ENCODE peak calls at places on chromosome 11, in eight cellular contexts. H, B, A, N, W, Q, D and F are unnamed samples.

GRCh38 chr11:23399995-23400394 is 539.7 kb upstream of the CCDC179 start:
- DNase-seq in H (no peak), B (no peak), A (no peak), N (no peak), W (no peak), Q (no peak), D (peak; percentile 60), F (no peak)

GRCh38 chr11:104352036-104352435 is 188.1 kb upstream of the PDGFD start:
- DNase-seq in H (no peak), B (no peak), A (no peak), N (no peak), W (no peak), Q (no peak), D (no peak), F (no peak)

GRCh38 chr11:68457898-68458249 is 2.7 kb upstream of the PPP6R3 start:
- DNase-seq in H (peak; percentile 25), B (peak; percentile 57), A (no peak), N (no peak), W (no peak), Q (no peak), D (peak; percentile 67), F (peak; percentile 44)

GRCh38 chr11:64305075-64305690 is at the start of gene ESRRA:
- DNase-seq in H (peak; percentile 97), B (peak; percentile 100), A (peak; percentile 100), N (peak; percentile 100), W (peak; percentile 100), Q (peak; percentile 99), D (peak; percentile 100), F (peak; percentile 99)

GRCh38 chr11:14645247-14645912 is 1.8 kb downstream of the PDE3B start:
- DNase-seq in H (peak; percentile 28), B (no peak), A (no peak), N (no peak), W (no peak), Q (no peak), D (no peak), F (peak; percentile 47)

GRCh38 chr11:58061813-58062212 is 31.1 kb downstream of the OR6Q1 start:
- DNase-seq in H (no peak), B (no peak), A (no peak), N (no peak), W (no peak), Q (no peak), D (no peak), F (no peak)

GRCh38 chr11:64865286-64866172 is 12.9 kb downstream of the EHD1 start:
- DNase-seq in H (no peak), B (no peak), A (peak; percentile 38), N (no peak), W (no peak), Q (no peak), D (no peak), F (no peak)

GRCh38 chr11:47426062-47426956 is at the start of gene PSMC3:
- DNase-seq in H (peak; percentile 93), B (peak; percentile 99), A (peak; percentile 100), N (peak; percentile 99), W (peak; percentile 100), Q (peak; percentile 98), D (peak; percentile 99), F (peak; percentile 99)

GRCh38 chr11:116851631-116852030 is 14.2 kb upstream of the APOA1 start:
- DNase-seq in H (no peak), B (no peak), A (no peak), N (no peak), W (no peak), Q (no peak), D (no peak), F (no peak)

GRCh38 chr11:77752518-77752917 is 68.0 kb downstream of the RSF1 start:
- DNase-seq in H (no peak), B (no peak), A (no peak), N (no peak), W (peak; percentile 50), Q (no peak), D (no peak), F (no peak)

GRCh38 chr11:134657631-134658030 is 245.6 kb upstream of the B3GAT1 start:
- DNase-seq in H (no peak), B (no peak), A (no peak), N (no peak), W (no peak), Q (peak; percentile 35), D (peak; percentile 29), F (no peak)

GRCh38 chr11:105458071-105458470 is 151.8 kb upstream of the GRIA4 start:
- DNase-seq in H (no peak), B (no peak), A (no peak), N (no peak), W (no peak), Q (no peak), D (no peak), F (no peak)

GRCh38 chr11:36009469-36009868 is 65.6 kb downstream of the LDLRAD3 start:
- DNase-seq in H (no peak), B (no peak), A (no peak), N (peak; percentile 21), W (no peak), Q (no peak), D (no peak), F (no peak)

GRCh38 chr11:102776454-102776853 is 4.0 kb downstream of the MMP10 start:
- DNase-seq in H (no peak), B (no peak), A (no peak), N (no peak), W (no peak), Q (no peak), D (no peak), F (no peak)

GRCh38 chr11:117484159-117484558 is 156.5 kb downstream of the CEP164 start:
- DNase-seq in H (no peak), B (no peak), A (no peak), N (no peak), W (no peak), Q (no peak), D (no peak), F (no peak)

GRCh38 chr11:68978931-68979591 is 1.7 kb downstream of the MRGPRD start:
- DNase-seq in H (no peak), B (peak; percentile 53), A (no peak), N (no peak), W (no peak), Q (no peak), D (peak; percentile 64), F (no peak)

GRCh38 chr11:72736452-72737069 is 15.6 kb downstream of the ARAP1 start:
- DNase-seq in H (no peak), B (peak; percentile 79), A (peak; percentile 48), N (peak; percentile 36), W (no peak), Q (no peak), D (peak; percentile 84), F (peak; percentile 23)

GRCh38 chr11:44833221-44833620 is 106.5 kb downstream of the TSPAN18 start:
- DNase-seq in H (no peak), B (no peak), A (no peak), N (no peak), W (no peak), Q (no peak), D (no peak), F (no peak)

GRCh38 chr11:119540370-119541125 is 117.6 kb upstream of the THY1 start:
- DNase-seq in H (no peak), B (peak; percentile 40), A (no peak), N (no peak), W (no peak), Q (peak; percentile 28), D (peak; percentile 41), F (no peak)

GRCh38 chr11:15308840-15309239 is 194.1 kb downstream of the INSC start:
- DNase-seq in H (no peak), B (no peak), A (no peak), N (no peak), W (no peak), Q (no peak), D (no peak), F (no peak)

GRCh38 chr11:27241316-27242122 is 121.5 kb downstream of the CCDC34 start:
- DNase-seq in H (no peak), B (no peak), A (no peak), N (no peak), W (no peak), Q (no peak), D (no peak), F (no peak)

GRCh38 chr11:61359541-61359940 is 2.1 kb downstream of the CYB561A3 start:
- DNase-seq in H (no peak), B (no peak), A (no peak), N (no peak), W (no peak), Q (no peak), D (no peak), F (peak; percentile 84)

GRCh38 chr11:61356701-61357100 is 5.0 kb downstream of the CYB561A3 start:
- DNase-seq in H (no peak), B (no peak), A (no peak), N (no peak), W (no peak), Q (no peak), D (no peak), F (no peak)

GRCh38 chr11:61357894-61358239 is 3.8 kb downstream of the CYB561A3 start:
- DNase-seq in H (no peak), B (no peak), A (no peak), N (no peak), W (no peak), Q (no peak), D (no peak), F (no peak)

GRCh38 chr11:61358566-61358965 is 3.1 kb downstream of the CYB561A3 start:
- DNase-seq in H (no peak), B (no peak), A (no peak), N (no peak), W (no peak), Q (no peak), D (no peak), F (no peak)

GRCh38 chr11:61357233-61357893 is 4.3 kb downstream of the CYB561A3 start:
- DNase-seq in H (no peak), B (no peak), A (no peak), N (no peak), W (no peak), Q (no peak), D (no peak), F (no peak)
- H3K27ac ChIP-seq in H (no peak overlapping the region), B (no peak overlapping the region), A (no peak overlapping the region), N (no peak overlapping the region), W (no peak overlapping the region), Q (no peak overlapping the region), D (no peak overlapping the region), F (no peak overlapping the region)

GRCh38 chr11:4626207-4627105 is 10.8 kb upstream of the OR51D1 start:
- DNase-seq in H (peak; percentile 45), B (no peak), A (no peak), N (peak; percentile 50), W (peak; percentile 93), Q (peak; percentile 84), D (no peak), F (peak; percentile 73)
- H3K27ac ChIP-seq in H (no peak overlapping the region), B (no peak overlapping the region), A (no peak overlapping the region), N (no peak overlapping the region), W (no peak overlapping the region), Q (no peak overlapping the region), D (no peak overlapping the region), F (no peak overlapping the region)

GRCh38 chr11:74725701-74726100 is 5.5 kb downstream of the CHRDL2 start:
- DNase-seq in H (no peak), B (no peak), A (no peak), N (no peak), W (no peak), Q (no peak), D (no peak), F (no peak)
- H3K27ac ChIP-seq in H (no peak overlapping the region), B (no peak overlapping the region), A (peak overlapping the region; percentile 32), N (no peak overlapping the region), W (no peak overlapping the region), Q (no peak overlapping the region), D (no peak overlapping the region), F (no peak overlapping the region)

DNA sequence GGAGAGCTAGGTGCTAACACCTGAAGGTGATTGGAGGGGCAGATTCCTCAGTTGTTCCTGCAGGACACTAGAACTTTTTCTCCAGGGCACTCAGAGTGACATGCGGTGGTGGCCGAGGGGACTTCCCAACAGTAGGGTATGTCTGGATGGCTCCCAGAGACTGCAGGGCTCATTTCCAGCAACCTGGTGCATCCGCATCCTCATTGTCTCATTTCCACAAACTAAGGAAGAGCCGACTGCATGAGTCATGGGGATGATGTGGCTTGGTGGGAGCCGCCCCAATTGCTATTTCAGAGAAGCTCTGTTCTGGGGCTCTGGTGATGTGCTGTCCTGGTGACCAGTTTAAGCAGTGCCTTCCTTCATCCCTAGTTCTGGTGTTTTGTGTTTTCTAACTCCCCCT is 2.8 kb upstream of the ROBO4 start:
- DNase-seq in H (peak; percentile 25), B (peak; percentile 60), A (peak; percentile 65), N (peak; percentile 42), W (no peak), Q (peak; percentile 43), D (no peak), F (no peak)
- H3K27ac ChIP-seq in H (no peak overlapping the region), B (no peak overlapping the region), A (peak overlapping the region; percentile 68), N (peak overlapping the region; percentile 41), W (no peak overlapping the region), Q (no peak overlapping the region), D (peak overlapping the region; percentile 63), F (no peak overlapping the region)